ENCODE peak calls at places on chromosome 6, in eight cellular contexts. E, X, V, Y, W, N, G and Q are unnamed samples.

GRCh38 chr6:165662671-165663282 is at the start of gene PDE10A:
- DNase-seq in V (peak; percentile 57), G (peak; percentile 3), W (peak; percentile 68), N (peak; percentile 54), Y (no peak), X (peak; percentile 25), E (no peak), Q (peak; percentile 19)

GRCh38 chr6:27062755-27063154 is 184.7 kb upstream of the PRSS16 start:
- DNase-seq in X (no peak), N (no peak), Y (no peak), W (no peak), E (no peak), V (no peak), G (no peak), Q (no peak)

GRCh38 chr6:38713812-38714211 is 1.3 kb upstream of the DNAH8 start:
- DNase-seq in W (no peak), N (no peak), Y (peak; percentile 80), X (no peak), E (no peak), V (peak; percentile 43), G (peak; percentile 9), Q (no peak)

GRCh38 chr6:81734081-81734480 is 18.4 kb downstream of the TENT5A start:
- DNase-seq in Y (no peak), N (no peak), E (peak; percentile 49), W (no peak), G (no peak), V (peak; percentile 29), X (no peak), Q (no peak)

GRCh38 chr6:143966291-143966690 is 41.8 kb downstream of the PLAGL1 start:
- DNase-seq in W (no peak), X (no peak), Y (no peak), G (no peak), V (no peak), N (no peak), E (no peak), Q (no peak)

GRCh38 chr6:75208564-75209431 is 2.9 kb upstream of the COL12A1 start:
- DNase-seq in V (peak; percentile 80), X (peak; percentile 91), E (peak; percentile 58), G (peak; percentile 71), W (peak; percentile 86), N (peak; percentile 90), Y (peak; percentile 85), Q (peak; percentile 87)

GRCh38 chr6:170207586-170207985 is 83.3 kb downstream of the DLL1 start:
- DNase-seq in X (no peak), N (no peak), Y (no peak), G (no peak), V (no peak), E (no peak), W (no peak), Q (no peak)

GRCh38 chr6:110179406-110180227 is at the start of gene WASF1:
- DNase-seq in V (peak; percentile 99), W (peak; percentile 99), E (peak; percentile 96), G (peak; percentile 98), X (peak; percentile 98), Y (peak; percentile 96), N (peak; percentile 99), Q (peak; percentile 98)

GRCh38 chr6:68757821-68758220 is 122.7 kb downstream of the ADGRB3 start:
- DNase-seq in X (no peak), V (no peak), Y (no peak), W (no peak), E (no peak), G (no peak), N (no peak), Q (no peak)

GRCh38 chr6:109093732-109094131 is 914 bp downstream of the SESN1 start:
- DNase-seq in Y (no peak), W (no peak), N (peak; percentile 45), X (peak; percentile 62), G (peak; percentile 25), V (peak; percentile 49), E (no peak), Q (no peak)

GRCh38 chr6:53795254-53795701 is 473 bp downstream of the LRRC1 start:
- DNase-seq in N (peak; percentile 26), X (no peak), E (no peak), Y (peak; percentile 38), V (no peak), W (no peak), G (peak; percentile 53), Q (no peak)

GRCh38 chr6:85641916-85642773 is 541 bp downstream of the SYNCRIP start:
- DNase-seq in V (peak; percentile 52), E (peak; percentile 35), W (peak; percentile 17), Y (peak; percentile 27), G (peak; percentile 50), N (peak; percentile 72), X (peak; percentile 82), Q (peak; percentile 49)

GRCh38 chr6:148179786-148180185 is 162.9 kb upstream of the SASH1 start:
- DNase-seq in V (peak; percentile 84), E (no peak), X (peak; percentile 69), N (peak; percentile 34), Y (peak; percentile 64), W (no peak), G (no peak), Q (no peak)

GRCh38 chr6:108888052-108888451 is 39.8 kb downstream of the ARMC2 start:
- DNase-seq in Y (no peak), E (no peak), X (no peak), N (no peak), V (no peak), G (no peak), W (no peak), Q (no peak)

GRCh38 chr6:111011360-111012142 is 29.7 kb downstream of the RPF2 start:
- DNase-seq in N (peak; percentile 60), W (peak; percentile 35), X (peak; percentile 66), G (peak; percentile 33), Y (peak; percentile 50), V (peak; percentile 57), E (peak; percentile 32), Q (peak; percentile 66)

GRCh38 chr6:163797313-163797712 is 382.8 kb downstream of the QKI start:
- DNase-seq in N (no peak), W (no peak), Y (no peak), G (no peak), E (no peak), X (peak; percentile 26), V (no peak), Q (no peak)

GRCh38 chr6:168884646-168885086 is 369.0 kb downstream of the THBS2 start:
- DNase-seq in X (peak; percentile 81), W (peak; percentile 56), E (peak; percentile 32), Y (peak; percentile 55), G (peak; percentile 9), N (peak; percentile 31), V (peak; percentile 4), Q (no peak)

GRCh38 chr6:146369866-146370265 is 173.8 kb upstream of the RAB32 start:
- DNase-seq in Y (no peak), X (no peak), E (no peak), V (no peak), N (no peak), W (no peak), G (no peak), Q (no peak)

GRCh38 chr6:43917878-43918382 is 147.9 kb downstream of the VEGFA start:
- DNase-seq in Y (peak; percentile 26), E (no peak), V (no peak), W (no peak), G (peak; percentile 9), N (peak; percentile 60), X (peak; percentile 63), Q (peak; percentile 58)

GRCh38 chr6:44292661-44293365 is 20.3 kb downstream of the AARS2 start:
- DNase-seq in G (no peak), V (no peak), N (no peak), W (no peak), X (no peak), E (no peak), Y (no peak), Q (no peak)

GRCh38 chr6:104642871-104643270 is 216.8 kb downstream of the HACE1 start:
- DNase-seq in E (no peak), Y (peak; percentile 25), G (no peak), V (peak; percentile 31), N (peak; percentile 28), W (no peak), X (no peak), Q (peak; percentile 37)

GRCh38 chr6:114092943-114093342 is 122.0 kb upstream of the HDAC2 start:
- DNase-seq in W (no peak), G (no peak), X (no peak), N (no peak), Y (no peak), E (peak; percentile 45), V (no peak), Q (no peak)

GRCh38 chr6:167045828-167046580 is 46.8 kb downstream of the CEP43 start:
- DNase-seq in X (no peak), G (no peak), V (no peak), W (no peak), E (peak; percentile 21), Y (peak; percentile 43), N (no peak), Q (no peak)

GRCh38 chr6:29676981-29677601 is 3.9 kb downstream of the ZFP57 start:
- DNase-seq in V (no peak), Y (peak; percentile 73), N (no peak), E (no peak), W (no peak), X (peak; percentile 8), G (peak; percentile 77), Q (no peak)

GRCh38 chr6:111559193-111560097 is 46.2 kb downstream of the TRAF3IP2 start:
- DNase-seq in E (peak; percentile 34), W (no peak), N (no peak), G (no peak), V (no peak), X (peak; percentile 51), Y (no peak), Q (peak; percentile 93)

GRCh38 chr6:79076160-79076559 is 1.9 kb downstream of the PHIP start:
- DNase-seq in V (peak; percentile 55), W (no peak), X (peak; percentile 50), E (peak; percentile 3), G (peak; percentile 30), N (peak; percentile 35), Y (no peak), Q (peak; percentile 28)
- H3K4me1 ChIP-seq in V (peaks cover 20% of the 10 kb centered on the region), W (no peaks in the 10 kb centered on the region), X (peaks cover 27% of the 10 kb centered on the region), E (peaks cover 32% of the 10 kb centered on the region), G (peaks cover 10% of the 10 kb centered on the region), N (peaks cover 2% of the 10 kb centered on the region), Y (peaks cover 11% of the 10 kb centered on the region), Q (peaks cover 2% of the 10 kb centered on the region)

GRCh38 chr6:3529721-3530120 is 72.9 kb upstream of the SLC22A23 start:
- DNase-seq in G (no peak), Y (no peak), W (no peak), E (no peak), X (no peak), N (no peak), V (no peak), Q (no peak)
- H2AFZ ChIP-seq in G (no peak overlapping the region), Y (no peak overlapping the region), W (no peak overlapping the region), E (no peak overlapping the region), X (no peak overlapping the region), N (no peak overlapping the region), V (no peak overlapping the region), Q (no peak overlapping the region)

DNA sequence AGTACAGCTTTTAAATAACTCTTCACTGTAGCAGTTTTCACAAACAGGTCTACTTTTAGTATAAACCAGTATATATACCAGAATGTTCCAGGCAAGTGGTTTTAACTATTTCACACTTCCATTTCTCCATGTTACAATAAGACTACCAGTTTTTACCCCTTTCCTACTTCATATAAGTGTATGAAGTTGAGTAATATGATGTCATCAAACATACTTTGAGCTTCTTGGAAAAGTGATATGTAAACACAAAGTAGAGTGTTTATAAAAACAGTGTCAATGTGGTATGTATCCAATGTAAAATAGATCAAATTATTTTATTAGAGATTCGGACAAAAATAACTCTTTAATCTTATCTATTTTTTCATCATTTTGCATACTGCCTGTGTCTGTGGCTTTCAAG is 2.5 kb upstream of the PAQR8 start:
- DNase-seq in W (no peak), G (no peak), N (peak; percentile 43), V (no peak), Y (no peak), E (no peak), X (no peak), Q (peak; percentile 39)
- H3K4me2 ChIP-seq in W (no peak overlapping the region), G (no peak overlapping the region), N (no peak overlapping the region), V (no peak overlapping the region), Y (no peak overlapping the region), E (no peak overlapping the region), X (no peak overlapping the region), Q (no peak overlapping the region)

GRCh38 chr6:125945378-125946141 is 11.0 kb upstream of the HINT3 start:
- DNase-seq in X (peak; percentile 46), Y (no peak), E (peak; percentile 90), V (peak; percentile 59), N (peak; percentile 69), G (no peak), W (no peak), Q (peak; percentile 36)
- H3K4me1 ChIP-seq in X (peaks cover 62% of the 10 kb centered on the region), Y (peaks cover 68% of the 10 kb centered on the region), E (peaks cover 87% of the 10 kb centered on the region), V (peaks cover 40% of the 10 kb centered on the region), N (peaks cover 1% of the 10 kb centered on the region), G (peaks cover 79% of the 10 kb centered on the region), W (no peaks in the 10 kb centered on the region), Q (peaks cover 14% of the 10 kb centered on the region)